ENCODE peak calls at places on chromosomes 4 and X, in four cellular contexts. One of them, this sample, is unnamed.

GRCh38 chrX:17592117-17592516 is 145.2 kb upstream of the SCML1 start:
- DNase-seq in neural crest cell: no peak
- DNase-seq in kidney tubule cell: peak
- DNase-seq in Kasumi-1: no peak
- DNase-seq in this sample: no peak

GRCh38 chr4:602559-602942 is 22.8 kb upstream of the PDE6B start:
- DNase-seq in Kasumi-1: no peak
- DNase-seq in kidney tubule cell: peak
- DNase-seq in neural crest cell: peak
- DNase-seq in this sample: no peak

GRCh38 chrX:1411331-1411730 is 19.4 kb upstream of the SLC25A6 start:
- DNase-seq in kidney tubule cell: no peak
- DNase-seq in Kasumi-1: no peak
- DNase-seq in neural crest cell: no peak
- DNase-seq in this sample: no peak

GRCh38 chr4:40395908-40396806 is 61.0 kb downstream of the CHRNA9 start:
- DNase-seq in neural crest cell: peak
- DNase-seq in kidney tubule cell: peak
- DNase-seq in Kasumi-1: no peak
- DNase-seq in this sample: no peak

GRCh38 chrX:24113161-24113560 is 36.4 kb upstream of the ZFX start:
- DNase-seq in neural crest cell: no peak
- DNase-seq in kidney tubule cell: no peak
- DNase-seq in Kasumi-1: no peak
- DNase-seq in this sample: no peak

GRCh38 chrX:45056428-45057145 is 144.1 kb downstream of the DIPK2B start:
- DNase-seq in neural crest cell: no peak
- DNase-seq in kidney tubule cell: no peak
- DNase-seq in Kasumi-1: no peak
- DNase-seq in this sample: no peak

GRCh38 chr4:187555174-187555573 is 440.4 kb upstream of the ZFP42 start:
- DNase-seq in kidney tubule cell: no peak
- DNase-seq in neural crest cell: no peak
- DNase-seq in Kasumi-1: no peak
- DNase-seq in this sample: no peak

GRCh38 chr4:189802884-189803283 is 137.8 kb upstream of the FRG1 start:
- DNase-seq in Kasumi-1: peak
- DNase-seq in kidney tubule cell: no peak
- DNase-seq in neural crest cell: no peak
- DNase-seq in this sample: no peak

GRCh38 chr4:6439120-6439757 is 33.2 kb downstream of the PPP2R2C start:
- DNase-seq in neural crest cell: no peak
- DNase-seq in kidney tubule cell: no peak
- DNase-seq in Kasumi-1: no peak
- DNase-seq in this sample: no peak

GRCh38 chrX:41332408-41332987 is 1.5 kb upstream of the DDX3X start:
- DNase-seq in neural crest cell: no peak
- DNase-seq in kidney tubule cell: no peak
- DNase-seq in Kasumi-1: peak
- DNase-seq in this sample: no peak

GRCh38 chr4:121726642-121727268 is 30.0 kb upstream of the ANXA5 start:
- DNase-seq in neural crest cell: no peak
- DNase-seq in kidney tubule cell: peak
- DNase-seq in Kasumi-1: peak
- DNase-seq in this sample: peak

GRCh38 chrX:640641-641040 is 10.1 kb downstream of the SHOX start:
- DNase-seq in kidney tubule cell: no peak
- DNase-seq in neural crest cell: no peak
- DNase-seq in Kasumi-1: no peak
- DNase-seq in this sample: no peak

GRCh38 chrX:107752037-107752436 is 23.6 kb downstream of the TSC22D3 start:
- DNase-seq in kidney tubule cell: no peak
- DNase-seq in Kasumi-1: no peak
- DNase-seq in neural crest cell: no peak
- DNase-seq in this sample: no peak

GRCh38 chr4:147607463-147607862 is 9.7 kb upstream of the TMEM184C start:
- DNase-seq in Kasumi-1: no peak
- DNase-seq in neural crest cell: no peak
- DNase-seq in kidney tubule cell: no peak
- DNase-seq in this sample: no peak

GRCh38 chr4:59258002-59258401 is 1942.1 kb upstream of the ADGRL3 start:
- DNase-seq in Kasumi-1: no peak
- DNase-seq in kidney tubule cell: no peak
- DNase-seq in neural crest cell: no peak
- DNase-seq in this sample: no peak

GRCh38 chrX:15468036-15468435 is 25.1 kb downstream of the PIR start:
- DNase-seq in neural crest cell: no peak
- DNase-seq in kidney tubule cell: peak
- DNase-seq in Kasumi-1: peak
- DNase-seq in this sample: no peak

GRCh38 chr4:52670739-52671138 is 11.6 kb upstream of the USP46 start:
- DNase-seq in Kasumi-1: no peak
- DNase-seq in neural crest cell: no peak
- DNase-seq in kidney tubule cell: no peak
- DNase-seq in this sample: no peak

GRCh38 chr4:102341201-102341600 is 4.1 kb downstream of the SLC39A8 start:
- DNase-seq in kidney tubule cell: no peak
- DNase-seq in Kasumi-1: no peak
- DNase-seq in neural crest cell: no peak
- DNase-seq in this sample: no peak

GRCh38 chr4:102217345-102217744 is 127.9 kb downstream of the SLC39A8 start:
- DNase-seq in neural crest cell: no peak
- DNase-seq in kidney tubule cell: no peak
- DNase-seq in Kasumi-1: no peak
- DNase-seq in this sample: no peak

GRCh38 chr4:168769416-168769815 is 240.6 kb downstream of the CBR4 start:
- DNase-seq in neural crest cell: no peak
- DNase-seq in Kasumi-1: no peak
- DNase-seq in kidney tubule cell: peak
- DNase-seq in this sample: no peak

GRCh38 chr4:107885865-107886264 is 45.5 kb upstream of the CYP2U1 start:
- DNase-seq in neural crest cell: no peak
- DNase-seq in Kasumi-1: no peak
- DNase-seq in kidney tubule cell: no peak
- DNase-seq in this sample: no peak

GRCh38 chrX:101478366-101478765 is 6.9 kb upstream of the ARMCX4 start:
- DNase-seq in neural crest cell: no peak
- DNase-seq in kidney tubule cell: no peak
- DNase-seq in Kasumi-1: no peak
- DNase-seq in this sample: no peak

GRCh38 chrX:25968920-25969319 is 169.2 kb upstream of the MAGEB18 start:
- DNase-seq in Kasumi-1: peak
- DNase-seq in neural crest cell: peak
- DNase-seq in kidney tubule cell: peak
- DNase-seq in this sample: no peak